ENCODE peak calls at places on chromosomes 1 and 21, in six cellular contexts. A is cardiac muscle cell; K is NCI-H2081; V is NB4; S is foreskin fibroblast; X is activated T-helper 1 cell treated with anti-CD3 and anti-CD28 coated beads, Interleukin-12 subunit alpha, Interleukin-12 subunit beta, Interleukin-2, Interleukin-4 antibody, amounts not matched to agents 30 ng/mL and 10 ng/mL and 1 ng/mL, durations not matched to agents 14 hours and 24 hours and 36 hours. U is an unnamed sample.

GRCh38 chr1:192436441-192437078 is 119.8 kb downstream of the RGS21 start:
- DNase-seq in S (no peak), K (no peak), A (peak), X (no peak), V (no peak), U (no peak)

GRCh38 chr1:115874929-115875328 is 34.0 kb upstream of the NHLH2 start:
- DNase-seq in S (peak), V (peak), K (no peak), A (no peak), X (no peak), U (no peak)

GRCh38 chr1:203299180-203299579 is 6.1 kb upstream of the BTG2 start:
- DNase-seq in S (no peak), X (no peak), V (no peak), A (no peak), K (no peak), U (no peak)

GRCh38 chr1:58862728-58863385 is 79.0 kb upstream of the JUN start:
- DNase-seq in X (no peak), V (no peak), K (peak), A (no peak), S (no peak), U (no peak)

GRCh38 chr1:235074335-235075120 is 54.1 kb downstream of the TOMM20 start:
- DNase-seq in A (peak), S (peak), X (peak), V (peak), K (peak), U (no peak)

GRCh38 chr1:44788120-44788860 is at the start of gene BEST4:
- DNase-seq in V (no peak), S (no peak), K (no peak), X (no peak), A (no peak), U (no peak)

GRCh38 chr1:42690477-42691156 is 8.4 kb downstream of the YBX1 start:
- DNase-seq in V (no peak), X (no peak), A (no peak), S (no peak), K (no peak), U (no peak)

GRCh38 chr21:37263827-37264226 is 3.3 kb downstream of the VPS26C start:
- DNase-seq in K (no peak), S (peak), A (no peak), V (no peak), X (no peak), U (no peak)

GRCh38 chr1:205488074-205488723 is 16.3 kb upstream of the CDK18 start:
- DNase-seq in K (peak), A (peak), X (peak), V (peak), S (peak), U (peak)

GRCh38 chr1:236111527-236112331 is 30.6 kb upstream of the GPR137B start:
- DNase-seq in K (no peak), X (no peak), S (no peak), V (no peak), A (no peak), U (no peak)

GRCh38 chr1:240468616-240469015 is 143.3 kb downstream of the GREM2 start:
- DNase-seq in K (no peak), S (no peak), A (no peak), V (no peak), X (no peak), U (no peak)

GRCh38 chr1:152495066-152495675 is 15.4 kb upstream of the LCE5A start:
- DNase-seq in A (no peak), X (no peak), V (peak), K (no peak), S (no peak), U (peak)

GRCh38 chr1:207711285-207711684 is 40.6 kb upstream of the CD46 start:
- DNase-seq in S (no peak), X (no peak), V (peak), K (no peak), A (no peak), U (no peak)

U was measured in AML-193.